ENCODE peak calls at places on chromosome 15, in four cellular contexts. One of them, this sample, is unnamed.

GRCh38 chr15:69141286-69141701 is 19.1 kb upstream of the GLCE start:
- DNase-seq in ovary: no peak
- DNase-seq in right cardiac atrium: no peak
- DNase-seq in adrenal gland: no peak
- DNase-seq in this sample: no peak

GRCh38 chr15:48282186-48282585 is 49.0 kb upstream of the DUT start:
- DNase-seq in ovary: no peak
- DNase-seq in right cardiac atrium: no peak
- DNase-seq in adrenal gland: no peak
- DNase-seq in this sample: no peak

GRCh38 chr15:58536414-58536813 is 104.6 kb downstream of the LIPC start:
- DNase-seq in right cardiac atrium: no peak
- DNase-seq in ovary: no peak
- DNase-seq in adrenal gland: no peak
- DNase-seq in this sample: no peak

GRCh38 chr15:38714309-38715072 is 149.9 kb upstream of the RASGRP1 start:
- DNase-seq in adrenal gland: no peak
- DNase-seq in ovary: no peak
- DNase-seq in right cardiac atrium: no peak
- DNase-seq in this sample: peak; percentile 94

GRCh38 chr15:39887832-39888231 is 32.2 kb downstream of the GPR176 start:
- DNase-seq in ovary: no peak
- DNase-seq in right cardiac atrium: no peak
- DNase-seq in adrenal gland: peak; percentile 49
- DNase-seq in this sample: peak; percentile 50

GRCh38 chr15:96252148-96252547 is 78.4 kb upstream of the NR2F2 start:
- DNase-seq in right cardiac atrium: no peak
- DNase-seq in adrenal gland: no peak
- DNase-seq in ovary: no peak
- DNase-seq in this sample: no peak

GRCh38 chr15:23855260-23855659 is 168.2 kb upstream of the NDN start:
- DNase-seq in ovary: no peak
- DNase-seq in right cardiac atrium: no peak
- DNase-seq in adrenal gland: no peak
- DNase-seq in this sample: no peak

GRCh38 chr15:77483426-77483825 is 62.7 kb downstream of the HMG20A start:
- DNase-seq in adrenal gland: no peak
- DNase-seq in right cardiac atrium: no peak
- DNase-seq in ovary: no peak
- DNase-seq in this sample: no peak

GRCh38 chr15:23866832-23867231 is 179.7 kb upstream of the NDN start:
- DNase-seq in right cardiac atrium: no peak
- DNase-seq in ovary: no peak
- DNase-seq in adrenal gland: no peak
- DNase-seq in this sample: peak; percentile 33

GRCh38 chr15:82263350-82263749 is 732 bp downstream of the SAXO2 start:
- DNase-seq in adrenal gland: no peak
- DNase-seq in right cardiac atrium: no peak
- DNase-seq in ovary: no peak
- DNase-seq in this sample: no peak

GRCh38 chr15:64107337-64107736 is 11.6 kb downstream of the SNX1 start:
- DNase-seq in ovary: no peak
- DNase-seq in right cardiac atrium: no peak
- DNase-seq in adrenal gland: no peak
- DNase-seq in this sample: no peak
- H3K4me1 ChIP-seq in ovary: peaks cover 15% of the 10 kb centered on the region
- H3K4me1 ChIP-seq in right cardiac atrium: peaks cover 4% of the 10 kb centered on the region
- H3K4me1 ChIP-seq in adrenal gland: peaks cover 17% of the 10 kb centered on the region
- H3K4me1 ChIP-seq in this sample: no peaks in the 10 kb centered on the region

GRCh38 chr15:93362821-93363220 is 273.8 kb upstream of the RGMA start:
- DNase-seq in right cardiac atrium: no peak
- DNase-seq in adrenal gland: no peak
- DNase-seq in ovary: peak; percentile 41
- DNase-seq in this sample: no peak
- H3K4me3 ChIP-seq in right cardiac atrium: no peak overlapping the region
- H3K4me3 ChIP-seq in adrenal gland: no peak overlapping the region
- H3K4me3 ChIP-seq in ovary: no peak overlapping the region
- H3K4me3 ChIP-seq in this sample: no peak overlapping the region

GRCh38 chr15:75639191-75639708 is 774 bp downstream of the IMP3 start:
- DNase-seq in right cardiac atrium: no peak
- DNase-seq in ovary: no peak
- DNase-seq in adrenal gland: no peak
- DNase-seq in this sample: no peak
- H3K4me1 ChIP-seq in right cardiac atrium: peaks cover 3% of the 10 kb centered on the region
- H3K4me1 ChIP-seq in ovary: peaks cover 4% of the 10 kb centered on the region
- H3K4me1 ChIP-seq in adrenal gland: peaks cover 15% of the 10 kb centered on the region
- H3K4me1 ChIP-seq in this sample: no peaks in the 10 kb centered on the region

GRCh38 chr15:51094606-51095569 is at the start of gene TNFAIP8L3:
- DNase-seq in right cardiac atrium: peak; percentile 68
- DNase-seq in ovary: peak; percentile 77
- DNase-seq in adrenal gland: no peak
- DNase-seq in this sample: peak; percentile 61
- H3K4me3 ChIP-seq in right cardiac atrium: peak within 1 kb of the TSS; percentile 81
- H3K4me3 ChIP-seq in ovary: peak within 1 kb of the TSS; percentile 78
- H3K4me3 ChIP-seq in adrenal gland: no peak within 1 kb of the TSS
- H3K4me3 ChIP-seq in this sample: peak within 1 kb of the TSS; percentile 36

GRCh38 chr15:70264014-70264492 is 166.3 kb upstream of the TLE3 start:
- DNase-seq in adrenal gland: no peak
- DNase-seq in ovary: peak; percentile 44
- DNase-seq in right cardiac atrium: no peak
- DNase-seq in this sample: peak; percentile 18

GRCh38 chr15:70262171-70262570 is 164.5 kb upstream of the TLE3 start:
- DNase-seq in adrenal gland: no peak
- DNase-seq in ovary: no peak
- DNase-seq in right cardiac atrium: no peak
- DNase-seq in this sample: no peak

GRCh38 chr15:70260580-70260979 is 162.9 kb upstream of the TLE3 start:
- DNase-seq in adrenal gland: no peak
- DNase-seq in right cardiac atrium: no peak
- DNase-seq in ovary: peak; percentile 8
- DNase-seq in this sample: no peak

GRCh38 chr15:70261083-70261482 is 163.4 kb upstream of the TLE3 start:
- DNase-seq in ovary: no peak
- DNase-seq in right cardiac atrium: no peak
- DNase-seq in adrenal gland: no peak
- DNase-seq in this sample: no peak

GRCh38 chr15:70262591-70263274 is 165.0 kb upstream of the TLE3 start:
- DNase-seq in ovary: no peak
- DNase-seq in adrenal gland: no peak
- DNase-seq in right cardiac atrium: no peak
- DNase-seq in this sample: no peak
- H3K4me1 ChIP-seq in ovary: peaks cover 18% of the 10 kb centered on the region
- H3K4me1 ChIP-seq in adrenal gland: peaks cover 4% of the 10 kb centered on the region
- H3K4me1 ChIP-seq in right cardiac atrium: peaks cover 19% of the 10 kb centered on the region
- H3K4me1 ChIP-seq in this sample: peaks cover 16% of the 10 kb centered on the region

GRCh38 chr15:85582719-85583089 is 202.3 kb downstream of the AKAP13 start:
- DNase-seq in adrenal gland: peak; percentile 53
- DNase-seq in right cardiac atrium: peak; percentile 68
- DNase-seq in ovary: peak; percentile 58
- DNase-seq in this sample: peak; percentile 82

GRCh38 chr15:85582076-85582718 is 201.8 kb downstream of the AKAP13 start:
- DNase-seq in adrenal gland: no peak
- DNase-seq in ovary: no peak
- DNase-seq in right cardiac atrium: peak; percentile 43
- DNase-seq in this sample: no peak

GRCh38 chr15:85581495-85581894 is 201.1 kb downstream of the AKAP13 start:
- DNase-seq in right cardiac atrium: peak; percentile 65
- DNase-seq in adrenal gland: peak; percentile 32
- DNase-seq in ovary: no peak
- DNase-seq in this sample: no peak

GRCh38 chr15:85584791-85585360 is 204.5 kb downstream of the AKAP13 start:
- DNase-seq in ovary: no peak
- DNase-seq in adrenal gland: no peak
- DNase-seq in right cardiac atrium: no peak
- DNase-seq in this sample: no peak

GRCh38 chr15:85583404-85584390 is 203.3 kb downstream of the AKAP13 start:
- DNase-seq in right cardiac atrium: peak; percentile 66
- DNase-seq in ovary: no peak
- DNase-seq in adrenal gland: no peak
- DNase-seq in this sample: no peak
- H3K4me3 ChIP-seq in right cardiac atrium: peak overlapping the region; percentile 95
- H3K4me3 ChIP-seq in ovary: peak overlapping the region; percentile 30
- H3K4me3 ChIP-seq in adrenal gland: no peak overlapping the region
- H3K4me3 ChIP-seq in this sample: no peak overlapping the region

GRCh38 chr15:74398183-74398582 is 30.7 kb upstream of the CYP11A1 start:
- DNase-seq in right cardiac atrium: no peak
- DNase-seq in adrenal gland: no peak
- DNase-seq in ovary: no peak
- DNase-seq in this sample: no peak
- H3K4me1 ChIP-seq in right cardiac atrium: no peaks in the 10 kb centered on the region
- H3K4me1 ChIP-seq in adrenal gland: no peaks in the 10 kb centered on the region
- H3K4me1 ChIP-seq in ovary: peaks cover 3% of the 10 kb centered on the region
- H3K4me1 ChIP-seq in this sample: peaks cover 14% of the 10 kb centered on the region

GRCh38 chr15:99076109-99076508 is 28.8 kb upstream of the SYNM start:
- DNase-seq in adrenal gland: no peak
- DNase-seq in right cardiac atrium: no peak
- DNase-seq in ovary: no peak
- DNase-seq in this sample: no peak
- H3K4me3 ChIP-seq in adrenal gland: no peak overlapping the region
- H3K4me3 ChIP-seq in right cardiac atrium: peak overlapping the region; percentile 38
- H3K4me3 ChIP-seq in ovary: no peak overlapping the region
- H3K4me3 ChIP-seq in this sample: no peak overlapping the region

DNA sequence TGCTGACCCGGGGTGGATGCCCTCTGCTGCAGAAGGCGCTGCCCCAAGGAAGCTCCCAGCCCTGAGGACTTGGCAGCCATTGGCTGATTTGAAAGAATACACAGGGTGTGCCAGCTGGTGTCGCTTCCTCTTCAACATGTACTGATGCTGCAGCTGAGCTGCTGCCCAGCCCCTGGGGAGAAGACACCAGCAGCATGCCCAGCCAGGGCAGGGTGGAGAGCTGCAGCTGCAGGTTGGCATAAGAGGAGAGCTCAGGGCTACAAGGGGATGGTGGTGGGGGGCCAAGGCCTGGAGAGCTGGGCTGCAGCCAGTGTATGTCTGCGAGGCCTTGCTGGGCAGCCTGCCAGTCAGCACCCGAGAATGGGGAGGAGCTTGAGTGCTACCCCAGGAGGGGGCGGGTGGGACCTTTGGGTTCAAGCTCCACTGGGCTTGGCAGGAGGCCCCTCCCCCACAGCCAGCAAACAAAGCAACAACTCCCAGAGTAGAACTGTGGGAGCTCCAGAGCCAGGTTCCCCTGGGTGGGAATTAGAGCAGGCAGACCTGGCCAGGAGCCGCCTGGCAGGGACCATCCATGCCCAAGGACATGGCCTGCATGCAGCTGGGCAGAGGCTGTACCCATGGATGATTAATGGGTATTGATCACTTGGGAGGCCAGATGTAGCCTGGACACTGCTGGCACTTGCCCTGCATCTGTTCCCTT is 9.2 kb upstream of the SEMA4B start:
- DNase-seq in ovary: peak; percentile 92
- DNase-seq in adrenal gland: peak; percentile 89
- DNase-seq in right cardiac atrium: peak; percentile 71
- DNase-seq in this sample: peak; percentile 67
- H3K4me1 ChIP-seq in ovary: peaks cover 19% of the 10 kb centered on the region
- H3K4me1 ChIP-seq in adrenal gland: peaks cover 46% of the 10 kb centered on the region
- H3K4me1 ChIP-seq in right cardiac atrium: peaks cover 10% of the 10 kb centered on the region
- H3K4me1 ChIP-seq in this sample: peaks cover 7% of the 10 kb centered on the region

This sample was measured in cardiac muscle cell.